ENCODE peak calls at places on chromosomes 12 and 14, in six cellular contexts. U is IMR-90, A is NB4, V is tibial nerve, J is HCT116, F is A549. Q is an unnamed sample.
A peak's percentile ranks its signal among the peaks of the same experiment; 100 is the strongest.

GRCh38 chr12:105522166-105522825 is 191.8 kb downstream of the C12orf75 start:
- DNase-seq in U (peak; percentile 31), A (peak; percentile 25), V (no peak), J (no peak), F (peak; percentile 24), Q (no peak)

GRCh38 chr14:39005044-39005736 is 97.8 kb downstream of the SEC23A start:
- DNase-seq in U (peak; percentile 56), A (peak; percentile 40), V (no peak), J (no peak), F (no peak), Q (no peak)

GRCh38 chr12:120264086-120264485 is 1.4 kb downstream of the PXN start:
- DNase-seq in U (no peak), A (no peak), V (no peak), J (no peak), F (no peak), Q (peak; percentile 34)

GRCh38 chr14:51019089-51019488 is 74.8 kb upstream of the PYGL start:
- DNase-seq in U (no peak), A (no peak), V (no peak), J (no peak), F (no peak), Q (no peak)

GRCh38 chr14:102996941-102997340 is 60.4 kb downstream of the CDC42BPB start:
- DNase-seq in U (no peak), A (peak; percentile 26), V (no peak), J (no peak), F (no peak), Q (no peak)

GRCh38 chr12:5577741-5578140 is 145.8 kb downstream of the NTF3 start:
- DNase-seq in U (no peak), A (no peak), V (no peak), J (no peak), F (no peak), Q (no peak)

GRCh38 chr12:54486173-54486867 is 11.2 kb upstream of the NCKAP1L start:
- DNase-seq in U (no peak), A (peak; percentile 54), V (no peak), J (no peak), F (no peak), Q (no peak)

GRCh38 chr12:13799574-13799973 is 181.8 kb downstream of the GRIN2B start:
- DNase-seq in U (no peak), A (no peak), V (no peak), J (no peak), F (no peak), Q (no peak)

GRCh38 chr12:50520345-50520744 is 15.6 kb downstream of the DIP2B start:
- DNase-seq in U (no peak), A (no peak), V (no peak), J (no peak), F (no peak), Q (no peak)

GRCh38 chr12:68854554-68854953 is 46.6 kb downstream of the MDM2 start:
- DNase-seq in U (no peak), A (no peak), V (no peak), J (no peak), F (no peak), Q (no peak)

GRCh38 chr12:87266305-87266704 is 762.9 kb downstream of the C12orf50 start:
- DNase-seq in U (no peak), A (peak; percentile 21), V (no peak), J (no peak), F (peak; percentile 27), Q (no peak)

GRCh38 chr12:122730215-122731014 is at the start of gene HCAR1:
- DNase-seq in U (no peak), A (no peak), V (no peak), J (no peak), F (no peak), Q (no peak)

GRCh38 chr12:122079038-122079531 is 529 bp downstream of the MLXIP start:
- DNase-seq in U (no peak), A (peak; percentile 74), V (no peak), J (no peak), F (peak; percentile 48), Q (peak; percentile 33)

GRCh38 chr12:124005736-124006581 is 32.9 kb downstream of the ZNF664 start:
- DNase-seq in U (no peak), A (no peak), V (no peak), J (no peak), F (no peak), Q (no peak)

GRCh38 chr12:108833757-108834472 is 23.5 kb downstream of the SSH1 start:
- DNase-seq in U (peak; percentile 83), A (no peak), V (no peak), J (no peak), F (no peak), Q (no peak)

GRCh38 chr12:25054076-25054782 is 105.3 kb upstream of the BCAT1 start:
- DNase-seq in U (no peak), A (peak; percentile 50), V (no peak), J (no peak), F (peak; percentile 6), Q (no peak)

GRCh38 chr14:104752338-104752734 is 611 bp upstream of the SIVA1 start:
- DNase-seq in U (no peak), A (no peak), V (no peak), J (no peak), F (no peak), Q (no peak)

GRCh38 chr12:110249105-110249504 is 31.9 kb upstream of the ATP2A2 start:
- DNase-seq in U (peak; percentile 70), A (no peak), V (no peak), J (no peak), F (no peak), Q (no peak)

DNA sequence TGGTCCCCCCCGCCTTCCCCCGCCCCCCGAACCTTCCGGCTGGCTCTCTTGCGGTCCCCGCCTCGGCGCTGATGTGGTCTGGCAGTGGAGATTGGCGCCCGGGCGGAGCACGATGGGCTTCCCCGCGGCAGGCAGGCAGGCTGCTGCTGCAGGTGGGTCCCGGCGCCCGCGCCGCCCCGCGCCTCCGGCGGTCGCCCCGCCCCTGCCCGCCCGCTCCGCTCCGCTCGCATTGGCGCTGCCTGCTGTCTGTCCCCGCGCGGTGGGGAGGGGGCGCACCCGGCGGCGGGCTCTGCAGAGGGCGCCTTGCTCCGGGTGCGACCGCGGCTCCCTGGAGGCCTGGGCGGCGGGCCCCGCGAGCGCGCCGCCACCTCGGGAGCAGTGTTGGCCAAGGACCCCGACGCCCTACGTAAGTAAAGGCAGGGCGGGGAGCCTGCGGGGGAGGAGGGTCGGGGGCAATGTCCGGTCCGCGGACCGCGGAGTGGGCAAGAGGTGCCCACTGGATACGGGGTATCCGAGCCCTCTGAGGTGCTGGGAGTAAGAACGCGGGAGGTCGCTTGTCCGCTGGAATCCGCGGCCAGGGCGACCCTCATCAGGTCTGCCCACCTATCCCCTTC is at the start of gene AKAP5:
- DNase-seq in U (peak; percentile 11), A (peak; percentile 74), V (no peak), J (no peak), F (peak; percentile 28), Q (peak; percentile 51)
- TF ChIP-seq POLR2A in U (no peak), A (no peak), V (no peak), J (no peak), F (no peak), Q (no peak)

DNA sequence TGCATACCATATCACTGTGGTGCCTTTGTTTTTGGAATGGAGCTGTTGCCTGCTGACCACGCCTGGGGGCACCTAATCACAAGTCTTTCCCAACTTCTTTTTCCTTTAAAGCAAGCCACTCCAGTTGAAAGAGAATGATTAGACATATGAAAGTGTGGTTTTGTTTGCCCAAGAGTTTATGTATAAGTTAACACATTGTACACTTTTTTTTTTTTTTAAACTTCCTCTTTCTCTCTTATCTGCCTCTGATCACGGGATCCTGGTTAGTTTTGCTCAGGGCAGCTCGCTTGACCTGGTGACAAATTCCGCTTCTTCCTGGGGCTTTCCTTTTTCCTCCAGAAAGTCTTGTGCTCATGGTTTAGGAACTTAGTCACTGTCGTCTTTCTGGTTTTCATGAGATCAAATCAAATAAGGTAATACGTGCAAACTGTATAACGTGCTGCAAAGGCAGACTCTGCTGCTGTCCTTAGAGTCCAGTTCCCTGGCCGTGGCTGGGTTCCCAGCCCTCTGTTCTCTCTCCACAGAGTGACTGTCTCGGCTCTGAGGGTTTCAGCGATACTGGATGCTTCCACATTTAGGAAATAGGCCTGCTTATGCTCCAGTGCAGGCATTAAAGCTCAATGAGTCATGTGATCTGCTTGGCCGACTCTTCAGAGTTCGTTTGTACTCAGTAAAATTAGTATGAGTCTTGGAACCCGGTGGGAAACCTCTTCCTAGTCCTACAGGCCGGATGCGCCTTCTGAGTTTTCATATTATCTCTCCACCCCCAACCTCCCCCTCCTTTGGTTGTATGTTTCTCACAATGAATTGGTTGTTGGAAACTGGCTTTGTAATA is 15.2 kb downstream of the RASSF3 start:
- DNase-seq in U (peak; percentile 94), A (peak; percentile 94), V (no peak), J (peak; percentile 60), F (peak; percentile 92), Q (peak; percentile 74)
- TF ChIP-seq POLR2A in U (peak; percentile 62), A (no peak), V (no peak), J (no peak), F (peak; percentile 14), Q (no peak)

DNA sequence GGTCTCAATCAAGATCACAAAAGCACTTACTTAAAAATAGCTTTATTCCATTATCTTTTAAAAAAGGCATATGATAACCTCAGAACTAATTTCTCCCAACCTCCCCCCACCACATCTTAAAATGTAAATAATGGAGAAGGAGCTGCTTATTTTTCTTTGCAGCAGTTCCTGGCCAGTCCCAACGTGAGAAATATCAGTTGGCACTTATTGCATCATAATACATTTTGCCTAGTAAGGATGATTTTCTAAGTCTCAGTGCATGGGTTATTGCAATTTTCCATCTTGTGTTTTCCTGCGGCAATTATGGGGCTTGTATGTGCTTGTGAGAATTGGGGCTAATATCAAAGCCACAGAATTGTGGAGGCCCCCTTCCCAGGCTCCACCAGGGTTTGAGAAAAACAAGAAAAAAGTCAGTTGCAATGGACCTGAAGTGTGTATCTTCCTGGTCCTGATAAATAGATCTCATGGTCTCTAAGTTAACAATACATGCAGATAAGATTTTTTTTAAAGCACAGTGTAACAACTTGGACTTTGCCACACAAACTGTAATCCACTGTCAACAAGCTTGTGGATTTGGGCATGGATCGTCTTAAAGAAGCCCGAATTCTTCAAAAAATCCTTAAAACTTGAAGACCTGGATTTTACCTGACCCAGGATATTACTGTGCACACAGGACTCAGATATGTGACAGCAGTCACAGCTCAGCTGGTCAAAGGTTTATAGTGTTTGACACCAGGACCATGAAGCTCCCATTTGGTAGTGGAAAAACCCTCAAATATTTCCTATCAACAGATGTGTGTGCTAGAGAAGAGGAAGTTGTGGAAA is 2.8 kb upstream of the WSB2 start:
- DNase-seq in U (peak; percentile 52), A (peak; percentile 32), V (no peak), J (no peak), F (no peak), Q (no peak)
- TF ChIP-seq POLR2A in U (no peak), A (no peak), V (no peak), J (no peak), F (no peak), Q (no peak)

DNA sequence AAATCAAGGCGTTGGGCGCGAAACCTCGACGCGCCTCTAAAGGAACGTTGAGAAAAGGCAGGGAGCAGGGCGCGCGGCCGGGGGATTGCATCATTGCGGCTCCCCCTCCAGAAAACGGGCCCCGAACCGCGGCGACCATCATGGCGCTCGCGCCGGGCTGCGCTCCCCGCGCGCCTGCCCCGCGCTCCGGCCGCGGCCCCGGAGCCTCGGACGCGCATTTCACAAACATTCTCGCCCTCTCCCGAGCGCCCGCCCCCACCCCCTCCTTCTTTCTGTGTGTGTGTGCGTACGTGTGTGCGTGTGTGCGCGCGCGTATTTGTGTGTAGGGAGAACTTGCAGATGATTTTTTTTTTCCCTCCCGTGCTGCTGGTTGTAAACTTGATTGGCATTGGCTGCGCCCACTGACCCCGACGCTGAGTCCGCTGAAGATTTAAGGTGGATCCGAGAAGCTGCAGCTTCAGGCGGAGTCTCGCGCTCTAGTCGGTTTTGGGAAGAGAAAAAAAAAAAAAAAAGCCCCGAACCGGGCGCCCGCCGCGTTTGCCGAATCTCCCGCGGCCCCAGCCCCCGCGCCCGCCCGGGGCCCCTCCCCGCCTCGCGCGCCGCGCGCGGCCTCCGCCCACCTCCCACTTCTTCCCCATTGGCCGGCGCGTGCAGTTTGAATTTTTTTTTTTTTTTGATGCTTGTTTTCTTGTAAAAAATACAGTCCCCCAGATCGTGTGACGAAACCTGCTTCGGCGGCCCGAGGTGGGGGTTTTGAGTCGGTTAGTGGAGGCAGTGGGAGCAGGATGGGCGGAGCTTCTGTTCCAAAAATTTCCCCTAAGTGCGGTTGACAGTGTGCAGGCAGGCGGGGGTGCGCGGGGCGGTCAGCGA is 8.2 kb downstream of the CDKN1B start:
- DNase-seq in U (peak; percentile 100), A (peak; percentile 98), V (peak; percentile 92), J (peak; percentile 98), F (peak; percentile 100), Q (peak; percentile 96)
- TF ChIP-seq POLR2A in U (peak; percentile 71), A (peak; percentile 81), V (peak; percentile 84), J (peak; percentile 73), F (peak; percentile 56), Q (no peak)

Q was measured in testis.